ENCODE peak calls at places on chromosomes 4 and X, in six cellular contexts. L, G, T, I, Q and D are unnamed samples.

GRCh38 chr4:161132715-161133425 is 1030.9 kb downstream of the FSTL5 start:
- DNase-seq in G (no peak), Q (no peak), I (no peak), T (no peak), L (no peak), D (no peak)

GRCh38 chr4:122701061-122701460 is 31.4 kb upstream of the BBS12 start:
- DNase-seq in T (no peak), I (no peak), G (no peak), L (no peak), Q (no peak), D (no peak)

GRCh38 chrX:153973127-153974002 is 811 bp downstream of the TMEM187 start:
- DNase-seq in Q (no peak), I (no peak), L (peak; percentile 49), G (no peak), T (peak; percentile 32), D (no peak)

GRCh38 chr4:161252520-161253141 is 911.2 kb downstream of the FSTL5 start:
- DNase-seq in L (peak; percentile 15), Q (no peak), I (no peak), T (no peak), G (no peak), D (no peak)

GRCh38 chrX:13685126-13685763 is 3.7 kb upstream of the RAB9A start:
- DNase-seq in I (no peak), L (no peak), G (peak; percentile 41), Q (no peak), T (no peak), D (no peak)

GRCh38 chr4:7744131-7744804 is 195.4 kb downstream of the AFAP1 start:
- DNase-seq in Q (no peak), I (no peak), G (no peak), L (no peak), T (no peak), D (no peak)

GRCh38 chr4:64533637-64534036 is 124.4 kb upstream of the TECRL start:
- DNase-seq in T (no peak), Q (no peak), L (no peak), G (no peak), I (no peak), D (no peak)

GRCh38 chrX:53483838-53484420 is 49.8 kb upstream of the HSD17B10 start:
- DNase-seq in L (no peak), T (no peak), G (peak; percentile 48), I (no peak), Q (no peak), D (no peak)

GRCh38 chr4:26780524-26780923 is 80.1 kb upstream of the STIM2 start:
- DNase-seq in Q (no peak), L (no peak), T (no peak), I (no peak), G (peak; percentile 22), D (no peak)

GRCh38 chr4:71609651-71610050 is 174.2 kb downstream of the GC start:
- DNase-seq in T (no peak), I (no peak), G (no peak), Q (no peak), L (no peak), D (no peak)

GRCh38 chrX:101655540-101655939 is 4.1 kb downstream of the ARMCX2 start:
- DNase-seq in Q (no peak), L (no peak), G (no peak), I (no peak), T (no peak), D (no peak)